ENCODE peak calls at places on chromosomes 3 and 15, in five cellular contexts. P is mesothelial cell of epicardium, I is AG10803, A is breast epithelium, C is H9. W is an unnamed sample.

GRCh38 chr3:45551214-45552010 is 43.1 kb upstream of the LIMD1 start:
- DNase-seq in I (peak), A (no peak), C (no peak), P (peak), W (no peak)

GRCh38 chr3:46564190-46565112 is 1.7 kb downstream of the LRRC2 start:
- DNase-seq in I (peak), C (no peak), A (no peak), P (no peak), W (no peak)

GRCh38 chr3:12813967-12814366 is 17.5 kb downstream of the CAND2 start:
- DNase-seq in A (no peak), P (no peak), C (no peak), I (no peak), W (no peak)

GRCh38 chr3:124841517-124841916 is 45.6 kb downstream of the ITGB5 start:
- DNase-seq in A (no peak), I (no peak), P (no peak), C (no peak), W (no peak)

GRCh38 chr15:64072812-64073211 is 20.8 kb downstream of the CIAO2A start:
- DNase-seq in P (no peak), C (no peak), A (no peak), I (no peak), W (no peak)

GRCh38 chr3:66565301-66565700 is 64.5 kb upstream of the LRIG1 start:
- DNase-seq in P (no peak), C (no peak), A (no peak), I (no peak), W (no peak)

GRCh38 chr3:24004171-24004938 is 59.3 kb downstream of the NR1D2 start:
- DNase-seq in P (no peak), I (no peak), C (no peak), A (no peak), W (no peak)

GRCh38 chr3:146326875-146327543 is 76.1 kb upstream of the PLSCR4 start:
- DNase-seq in A (no peak), I (peak), P (no peak), C (no peak), W (no peak)

GRCh38 chr15:49678655-49679054 is 57.8 kb downstream of the DTWD1 start:
- DNase-seq in C (no peak), P (no peak), A (no peak), I (no peak), W (no peak)

GRCh38 chr3:117486709-117487394 is 777.3 kb downstream of the TUSC7 start:
- DNase-seq in A (no peak), P (no peak), C (no peak), I (no peak), W (no peak)

GRCh38 chr3:192170659-192171058 is 556.7 kb downstream of the FGF12 start:
- DNase-seq in P (no peak), A (no peak), C (no peak), I (no peak), W (no peak)

GRCh38 chr3:172751188-172751571 is 654 bp downstream of the ECT2 start:
- DNase-seq in I (peak), C (no peak), P (no peak), A (no peak), W (no peak)

GRCh38 chr3:185175370-185175987 is 22.6 kb upstream of the C3orf70 start:
- DNase-seq in P (no peak), C (peak), I (peak), A (no peak), W (peak)

GRCh38 chr3:52053307-52054304 is 2.8 kb downstream of the DUSP7 start:
- DNase-seq in A (no peak), C (no peak), I (no peak), P (no peak), W (peak)

GRCh38 chr3:10357592-10358308 is 36.8 kb upstream of the SEC13 start:
- DNase-seq in C (no peak), A (no peak), P (no peak), I (peak), W (no peak)

GRCh38 chr15:101528108-101528916 is 38.8 kb upstream of the PCSK6 start:
- DNase-seq in I (peak), C (no peak), A (no peak), P (no peak), W (no peak)

GRCh38 chr3:149534671-149535394 is 60.3 kb downstream of the TM4SF4 start:
- DNase-seq in A (peak), C (no peak), I (peak), P (no peak), W (no peak)

GRCh38 chr3:13502791-13503060 is 22.6 kb downstream of the HDAC11 start:
- DNase-seq in I (no peak), A (no peak), C (no peak), P (no peak), W (no peak)

GRCh38 chr15:96316953-96317629 is 13.4 kb upstream of the NR2F2 start:
- DNase-seq in A (no peak), P (no peak), C (no peak), I (no peak), W (no peak)

GRCh38 chr3:159969-160368 is 36.6 kb upstream of the CHL1 start:
- DNase-seq in A (no peak), I (no peak), P (no peak), C (no peak), W (no peak)

GRCh38 chr3:67635257-67635656 is 19.2 kb downstream of the SUCLG2 start:
- DNase-seq in P (no peak), C (no peak), I (peak), A (no peak), W (no peak)

GRCh38 chr15:73784299-73784698 is 31.1 kb upstream of the INSYN1 start:
- DNase-seq in I (no peak), C (no peak), A (no peak), P (no peak), W (no peak)

GRCh38 chr15:73777741-73778140 is 24.6 kb upstream of the INSYN1 start:
- DNase-seq in I (no peak), P (no peak), A (no peak), C (no peak), W (no peak)

GRCh38 chr15:73786518-73786917 is 33.4 kb upstream of the INSYN1 start:
- DNase-seq in A (no peak), I (no peak), C (peak), P (no peak), W (no peak)

GRCh38 chr15:73782339-73782979 is 29.3 kb upstream of the INSYN1 start:
- DNase-seq in A (no peak), I (no peak), C (no peak), P (no peak), W (no peak)

GRCh38 chr15:73781038-73781925 is 28.1 kb upstream of the INSYN1 start:
- DNase-seq in I (no peak), C (peak), A (no peak), P (no peak), W (no peak)
- TF ChIP-seq CTCF in I (peak), C (peak), A (no peak), P (no peak), W (no peak)

DNA sequence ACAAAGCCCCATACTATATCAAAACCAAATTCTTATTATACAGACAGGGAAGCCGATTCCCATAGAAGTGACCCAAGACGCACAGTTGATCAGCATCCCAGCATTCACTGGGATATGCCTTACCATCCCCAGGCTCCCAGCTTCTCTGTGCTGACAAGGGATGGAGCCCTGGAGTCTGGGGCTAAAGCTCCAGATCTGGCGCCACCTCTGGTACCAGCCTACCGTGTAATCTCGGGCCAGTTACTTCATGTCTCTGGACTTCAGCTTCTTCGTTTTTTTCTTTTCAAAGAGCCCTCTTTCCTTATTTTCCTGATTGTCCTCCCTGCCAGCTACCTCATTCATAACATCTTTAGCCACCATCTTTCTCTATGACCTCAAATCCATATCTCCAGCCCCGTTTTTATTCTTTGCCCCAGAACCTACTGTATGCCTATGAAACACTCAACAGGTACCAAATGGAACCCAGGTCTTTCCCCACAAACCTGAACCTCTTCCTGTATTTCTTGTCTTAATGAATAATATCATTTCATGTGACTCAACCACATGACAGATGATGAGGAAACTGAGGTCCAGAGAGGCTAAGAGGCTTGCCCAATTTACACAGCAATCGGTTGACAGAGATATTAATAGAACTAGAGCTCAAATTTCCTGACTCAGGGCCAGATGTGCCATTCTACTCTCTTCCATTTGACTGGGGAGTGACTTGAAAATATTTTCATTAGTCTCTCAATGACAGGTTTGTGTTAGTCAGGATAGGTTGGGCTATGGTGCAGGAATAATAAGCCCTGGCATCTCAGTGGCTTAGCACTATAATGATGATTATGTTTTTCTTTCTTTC is 85.4 kb upstream of the TLE3 start:
- DNase-seq in A (no peak), C (peak), I (no peak), P (no peak), W (no peak)
- TF ChIP-seq CTCF in A (no peak), C (peak), I (no peak), P (no peak), W (no peak)

GRCh38 chr15:37035349-37035748 is 65.0 kb downstream of the MEIS2 start:
- DNase-seq in C (no peak), P (no peak), I (peak), A (no peak), W (no peak)

GRCh38 chr15:37034835-37035234 is 65.5 kb downstream of the MEIS2 start:
- DNase-seq in C (no peak), P (no peak), I (no peak), A (no peak), W (no peak)

GRCh38 chr15:37037256-37037655 is 63.1 kb downstream of the MEIS2 start:
- DNase-seq in C (no peak), P (no peak), I (no peak), A (no peak), W (no peak)

GRCh38 chr15:37032091-37032775 is 68.1 kb downstream of the MEIS2 start:
- DNase-seq in I (no peak), A (no peak), P (no peak), C (no peak), W (no peak)

GRCh38 chr15:37034392-37034791 is 66.0 kb downstream of the MEIS2 start:
- DNase-seq in I (no peak), C (no peak), P (no peak), A (no peak), W (no peak)
- TF ChIP-seq CTCF in I (no peak), C (no peak), P (no peak), A (no peak), W (no peak)

GRCh38 chr15:60523056-60523455 is 44.1 kb upstream of the ICE2 start:
- DNase-seq in A (no peak), I (peak), P (no peak), C (no peak), W (no peak)

GRCh38 chr15:60518511-60518910 is 39.6 kb upstream of the ICE2 start:
- DNase-seq in A (no peak), P (no peak), C (no peak), I (no peak), W (no peak)

GRCh38 chr15:60520825-60521368 is 42.0 kb upstream of the ICE2 start:
- DNase-seq in C (peak), I (peak), P (peak), A (peak), W (peak)

GRCh38 chr15:60519218-60519617 is 40.3 kb upstream of the ICE2 start:
- DNase-seq in P (no peak), I (peak), C (no peak), A (no peak), W (no peak)

GRCh38 chr15:60520041-60520824 is 41.3 kb upstream of the ICE2 start:
- DNase-seq in A (no peak), I (peak), C (no peak), P (no peak), W (no peak)
- TF ChIP-seq CTCF in A (no peak), I (no peak), C (no peak), P (no peak), W (no peak)

DNA sequence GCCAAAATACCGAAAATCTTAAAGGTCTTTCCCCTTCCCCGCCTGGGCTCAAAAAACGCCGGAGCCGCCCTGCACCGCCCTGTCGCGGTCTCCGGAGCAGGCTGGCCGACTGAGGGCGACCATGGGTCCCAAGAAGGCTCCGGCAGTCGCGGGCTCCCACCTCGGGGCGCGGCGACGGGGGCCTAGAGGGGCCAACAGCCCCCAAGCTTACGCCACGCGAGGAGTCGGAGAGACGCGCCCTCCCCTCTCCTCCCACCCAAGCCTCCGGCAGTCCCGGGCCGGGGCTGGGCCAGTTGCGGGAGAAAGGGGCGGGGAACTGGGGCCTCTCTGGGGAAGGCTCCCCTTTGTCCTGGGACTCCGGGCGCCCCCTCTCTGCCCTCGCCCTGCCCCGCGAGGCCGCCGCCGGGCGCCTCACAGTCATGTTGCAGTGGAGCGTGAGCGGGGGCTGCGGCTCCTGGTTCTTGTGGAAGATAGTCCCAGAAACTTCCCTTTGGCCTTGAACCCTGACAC is 69.1 kb downstream of the GOLGA8B start:
- DNase-seq in P (no peak), A (no peak), I (peak), C (no peak), W (no peak)
- TF ChIP-seq CTCF in P (no peak), A (no peak), I (no peak), C (no peak), W (no peak)

DNA sequence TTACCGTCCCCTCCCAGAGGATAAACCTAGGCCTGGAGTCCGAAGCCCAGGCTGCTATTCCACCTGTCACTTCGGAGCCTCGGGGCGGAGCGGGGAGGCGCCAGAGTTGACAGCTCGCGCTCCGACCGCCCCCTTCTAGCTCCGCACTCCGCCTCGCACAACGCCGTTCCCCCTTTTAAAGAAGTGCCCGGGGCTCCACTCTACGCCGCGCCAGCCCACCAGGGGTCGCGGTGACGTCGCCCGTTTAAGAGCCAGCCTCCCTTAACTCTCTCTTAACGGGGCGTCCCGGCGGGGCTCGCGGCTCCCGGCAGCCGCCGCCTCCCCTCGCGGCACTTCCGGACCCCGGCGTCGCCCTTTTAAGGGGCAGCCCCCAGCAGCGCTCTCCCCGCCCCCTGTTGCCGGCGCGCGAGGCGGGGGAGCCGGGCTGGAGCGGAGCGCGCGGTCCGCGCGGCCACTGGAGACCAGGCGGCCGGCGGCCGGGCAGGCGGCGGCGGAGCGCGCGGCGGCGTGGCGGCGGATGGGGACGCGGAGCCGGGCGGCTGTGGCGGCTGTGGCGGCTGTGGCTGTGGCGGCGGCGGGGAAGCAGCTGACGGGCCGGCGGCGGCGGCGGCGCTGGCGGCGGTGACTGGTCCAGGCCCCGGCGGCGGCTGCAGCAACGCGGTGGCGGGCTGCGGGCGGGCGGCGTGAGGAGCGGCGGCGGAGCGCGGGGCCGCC is at the start of gene INAFM2:
- DNase-seq in A (peak), P (peak), I (peak), C (peak), W (peak)
- TF ChIP-seq CTCF in A (peak), P (peak), I (peak), C (peak), W (no peak)

W was measured in activated B cell treated with CpG ODN at 0.5 μM for 24 hours.